ENCODE peak calls at places on chromosomes 11 and 22, in seven cellular contexts. Z is IMR-90, Y is fibroblast of lung, S is spleen, N is cardiac muscle cell, I is body of pancreas, R is prostate gland. O is an unnamed sample.

GRCh38 chr22:47587361-47587760 is 824.9 kb downstream of the TBC1D22A start:
- DNase-seq in Z (no peak), Y (no peak), S (no peak), N (no peak), I (no peak), R (no peak), O (no peak)

GRCh38 chr22:40276877-40277823 is 69.2 kb upstream of the ADSL start:
- DNase-seq in Z (peak; percentile 51), Y (peak; percentile 65), S (no peak), N (no peak), I (peak; percentile 17), R (no peak), O (no peak)

GRCh38 chr22:35446365-35446764 is 46.4 kb downstream of the MCM5 start:
- DNase-seq in Z (peak; percentile 95), Y (peak; percentile 83), S (no peak), N (no peak), I (no peak), R (no peak), O (peak; percentile 77)

GRCh38 chr11:4683020-4683419 is 14.6 kb downstream of the OR51E2 start:
- DNase-seq in Z (peak; percentile 79), Y (no peak), S (no peak), N (no peak), I (no peak), R (no peak), O (peak; percentile 82)

GRCh38 chr11:375065-376025 is 6.0 kb downstream of the B4GALNT4 start:
- DNase-seq in Z (no peak), Y (no peak), S (no peak), N (no peak), I (no peak), R (no peak), O (no peak)

GRCh38 chr11:22193348-22194051 is 615 bp downstream of the ANO5 start:
- DNase-seq in Z (no peak), Y (no peak), S (peak; percentile 73), N (peak; percentile 67), I (peak; percentile 25), R (peak; percentile 5), O (no peak)

GRCh38 chr11:6350070-6350469 is 29.8 kb upstream of the CAVIN3 start:
- DNase-seq in Z (no peak), Y (no peak), S (no peak), N (no peak), I (no peak), R (no peak), O (no peak)

GRCh38 chr22:35539910-35540599 is 576 bp upstream of the RASD2 start:
- DNase-seq in Z (peak; percentile 22), Y (no peak), S (peak; percentile 86), N (peak; percentile 78), I (peak; percentile 27), R (peak; percentile 56), O (no peak)

GRCh38 chr11:58068640-58069039 is 37.9 kb downstream of the OR6Q1 start:
- DNase-seq in Z (no peak), Y (no peak), S (no peak), N (no peak), I (no peak), R (no peak), O (no peak)

GRCh38 chr11:130031056-130031455 is 28.4 kb upstream of the PRDM10 start:
- DNase-seq in Z (no peak), Y (no peak), S (no peak), N (no peak), I (no peak), R (no peak), O (no peak)

GRCh38 chr11:88779551-88779950 is 286.2 kb downstream of the GRM5 start:
- DNase-seq in Z (peak; percentile 92), Y (peak; percentile 77), S (no peak), N (no peak), I (no peak), R (no peak), O (no peak)

GRCh38 chr11:134098566-134099184 is 29.8 kb downstream of the JAM3 start:
- DNase-seq in Z (no peak), Y (no peak), S (no peak), N (peak; percentile 24), I (peak; percentile 7), R (no peak), O (no peak)

GRCh38 chr11:46006418-46007070 is 84.1 kb downstream of the LARGE2 start:
- DNase-seq in Z (peak; percentile 84), Y (peak; percentile 87), S (no peak), N (peak; percentile 75), I (peak; percentile 70), R (peak; percentile 55), O (peak; percentile 55)

GRCh38 chr11:70110538-70111055 is 32.5 kb downstream of the ANO1 start:
- DNase-seq in Z (no peak), Y (no peak), S (no peak), N (no peak), I (no peak), R (no peak), O (no peak)

GRCh38 chr22:39219071-39220050 is 25.4 kb downstream of the PDGFB start:
- DNase-seq in Z (no peak), Y (no peak), S (peak; percentile 19), N (no peak), I (no peak), R (no peak), O (no peak)

GRCh38 chr22:38437416-38437815 is 17.6 kb downstream of the KCNJ4 start:
- DNase-seq in Z (no peak), Y (no peak), S (no peak), N (no peak), I (no peak), R (no peak), O (no peak)

DNA sequence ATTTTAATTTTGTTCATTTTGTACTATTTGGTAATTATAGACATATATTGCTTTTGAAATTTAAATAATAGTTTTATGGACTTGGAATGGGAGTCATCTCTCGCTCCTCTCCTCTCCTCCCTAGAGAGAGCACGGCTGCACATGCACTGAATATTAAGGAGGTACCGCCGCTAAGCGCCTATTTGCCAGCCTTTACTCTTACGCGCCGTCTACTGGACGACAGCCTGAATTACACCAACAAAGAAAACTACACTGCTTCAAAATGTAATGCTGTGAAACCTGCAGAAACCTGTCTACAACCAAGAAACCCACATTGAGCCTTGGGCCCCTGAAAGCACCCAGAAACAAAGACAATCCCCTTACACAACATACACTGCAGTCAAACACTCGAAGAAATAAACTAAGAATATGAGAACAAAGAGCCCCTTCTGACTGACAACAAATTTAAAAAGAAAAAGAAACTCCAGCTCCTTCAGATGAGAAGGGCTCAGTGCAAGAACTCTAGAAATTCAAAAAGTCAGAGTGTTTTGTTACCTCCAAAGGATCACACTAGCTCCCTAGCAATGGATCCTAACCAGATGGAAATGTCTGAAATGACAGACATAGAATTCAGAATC is 737.2 kb downstream of the LRRC4C start:
- DNase-seq in Z (peak; percentile 0), Y (peak; percentile 3), S (no peak), N (peak; percentile 33), I (peak; percentile 3), R (no peak), O (peak; percentile 11)
- TF ChIP-seq CTCF in Z (peak; percentile 31), Y (peak; percentile 47), S (no peak), N (peak; percentile 36), I (peak; percentile 29), R (no peak), O (peak; percentile 63)

GRCh38 chr11:12089473-12089872 is 20.9 kb upstream of the MICAL2 start:
- DNase-seq in Z (peak; percentile 65), Y (no peak), S (no peak), N (no peak), I (no peak), R (no peak), O (peak; percentile 85)

GRCh38 chr11:12088531-12088930 is 21.9 kb upstream of the MICAL2 start:
- DNase-seq in Z (no peak), Y (no peak), S (no peak), N (no peak), I (no peak), R (no peak), O (no peak)

GRCh38 chr11:12087075-12087775 is 23.2 kb upstream of the MICAL2 start:
- DNase-seq in Z (peak; percentile 78), Y (peak; percentile 82), S (peak; percentile 79), N (no peak), I (no peak), R (no peak), O (peak; percentile 93)

GRCh38 chr11:12089041-12089440 is 21.3 kb upstream of the MICAL2 start:
- DNase-seq in Z (no peak), Y (no peak), S (no peak), N (no peak), I (no peak), R (no peak), O (no peak)

GRCh38 chr11:12088047-12088481 is 22.3 kb upstream of the MICAL2 start:
- DNase-seq in Z (peak; percentile 77), Y (peak; percentile 71), S (no peak), N (peak; percentile 73), I (no peak), R (peak; percentile 69), O (peak; percentile 93)
- H3K27ac ChIP-seq in Z (peak overlapping the region; percentile 97), Y (peak overlapping the region; percentile 100), S (peak overlapping the region; percentile 70), N (no peak overlapping the region), I (no peak overlapping the region), R (peak overlapping the region; percentile 71), O (peak overlapping the region; percentile 97)

GRCh38 chr11:71472357-71472885 is 19.4 kb downstream of the NADSYN1 start:
- DNase-seq in Z (no peak), Y (no peak), S (peak; percentile 30), N (no peak), I (no peak), R (no peak), O (no peak)
- H3K4me1 ChIP-seq in Z (no peaks in the 10 kb centered on the region), Y (no peaks in the 10 kb centered on the region), S (no peaks in the 10 kb centered on the region), N (peaks cover 12% of the 10 kb centered on the region), I (no peaks in the 10 kb centered on the region), R (no peaks in the 10 kb centered on the region), O (no peaks in the 10 kb centered on the region)

GRCh38 chr22:46537946-46538815 is 761 bp upstream of the CELSR1 start:
- DNase-seq in Z (peak; percentile 27), Y (peak; percentile 20), S (no peak), N (peak; percentile 72), I (no peak), R (no peak), O (peak; percentile 69)
- TF ChIP-seq CTCF in Z (no peak), Y (no peak), S (no peak), N (peak; percentile 14), I (no peak), R (no peak), O (peak; percentile 13)

GRCh38 chr22:18010263-18010662 is 14.1 kb downstream of the MICAL3 start:
- DNase-seq in Z (no peak), Y (no peak), S (no peak), N (no peak), I (no peak), R (no peak), O (no peak)
- H3K27ac ChIP-seq in Z (no peak overlapping the region), Y (no peak overlapping the region), S (peak overlapping the region; percentile 62), N (peak overlapping the region; percentile 28), I (no peak overlapping the region), R (no peak overlapping the region), O (no peak overlapping the region)

GRCh38 chr11:71928739-71929443 is at the start of gene RNF121:
- DNase-seq in Z (peak; percentile 92), Y (peak; percentile 94), S (peak; percentile 99), N (peak; percentile 98), I (peak; percentile 97), R (peak; percentile 97), O (peak; percentile 94)

GRCh38 chr11:71929491-71929890 is 645 bp downstream of the RNF121 start:
- DNase-seq in Z (no peak), Y (no peak), S (no peak), N (no peak), I (no peak), R (no peak), O (no peak)

GRCh38 chr11:71927813-71928738 is at the start of gene XNDC1N:
- DNase-seq in Z (peak; percentile 90), Y (peak; percentile 90), S (peak; percentile 91), N (peak; percentile 90), I (peak; percentile 81), R (peak; percentile 77), O (no peak)

GRCh38 chr11:71931245-71931602 is 2.4 kb downstream of the RNF121 start:
- DNase-seq in Z (peak; percentile 32), Y (no peak), S (no peak), N (no peak), I (no peak), R (no peak), O (no peak)

GRCh38 chr11:71930556-71931244 is 1.9 kb downstream of the RNF121 start:
- DNase-seq in Z (no peak), Y (no peak), S (no peak), N (no peak), I (no peak), R (no peak), O (no peak)
- H3K4me1 ChIP-seq in Z (peaks cover 4% of the 10 kb centered on the region), Y (peaks cover 3% of the 10 kb centered on the region), S (peaks cover 18% of the 10 kb centered on the region), N (peaks cover 14% of the 10 kb centered on the region), I (peaks cover 34% of the 10 kb centered on the region), R (peaks cover 7% of the 10 kb centered on the region), O (peaks cover 5% of the 10 kb centered on the region)